ENCODE peak calls at places on chromosomes 1 and 21, in six cellular contexts. O is cardiac fibroblast, K is DMS79 treated with DMSO at 0.1 percent for 48 hours, H is GM04504, M is B cell, I is kidney tubule cell. Z is an unnamed sample.

GRCh38 chr1:20485527-20486456 is at the start of gene CAMK2N1:
- DNase-seq in K (peak), O (peak), H (no peak), I (peak), M (peak), Z (peak)

GRCh38 chr21:45256021-45256911 is 31.4 kb downstream of the POFUT2 start:
- DNase-seq in H (no peak), K (no peak), O (no peak), M (peak), I (no peak), Z (no peak)

GRCh38 chr1:23149110-23149509 is 19.5 kb downstream of the LUZP1 start:
- DNase-seq in M (no peak), O (peak), H (no peak), K (no peak), I (peak), Z (peak)

GRCh38 chr1:67162954-67163353 is 3.3 kb upstream of the IL23R start:
- DNase-seq in K (no peak), M (no peak), O (no peak), I (peak), H (no peak), Z (peak)

GRCh38 chr1:201363455-201363854 is 14.0 kb downstream of the TNNT2 start:
- DNase-seq in M (no peak), I (no peak), H (no peak), K (no peak), O (no peak), Z (no peak)

GRCh38 chr1:240337795-240338194 is 246.1 kb downstream of the FMN2 start:
- DNase-seq in K (peak), I (no peak), M (no peak), O (peak), H (peak), Z (no peak)

GRCh38 chr21:33948096-33948950 is 32.7 kb upstream of the ATP5PO start:
- DNase-seq in O (peak), K (peak), I (peak), H (no peak), M (no peak), Z (peak)

GRCh38 chr1:3944621-3944914 is 44.5 kb upstream of the C1orf174 start:
- DNase-seq in I (no peak), K (no peak), M (no peak), O (no peak), H (no peak), Z (no peak)

GRCh38 chr1:201493757-201494617 is 12.9 kb downstream of the CSRP1 start:
- DNase-seq in K (no peak), I (no peak), H (no peak), M (no peak), O (peak), Z (no peak)

GRCh38 chr1:243568793-243569192 is 281.2 kb downstream of the AKT3 start:
- DNase-seq in O (no peak), K (no peak), I (no peak), M (no peak), H (no peak), Z (no peak)

GRCh38 chr1:25661043-25661807 is 44.6 kb downstream of the MAN1C1 start:
- DNase-seq in H (no peak), M (no peak), O (peak), I (peak), K (no peak), Z (no peak)

GRCh38 chr1:110056776-110057175 is 13.7 kb downstream of the ALX3 start:
- DNase-seq in I (peak), H (peak), M (no peak), O (peak), K (no peak), Z (no peak)

GRCh38 chr1:22319608-22320007 is 132.0 kb upstream of the ZBTB40 start:
- DNase-seq in M (no peak), H (no peak), I (peak), K (no peak), O (no peak), Z (no peak)

GRCh38 chr1:21604208-21604957 is 64.8 kb downstream of the RAP1GAP start:
- DNase-seq in M (no peak), O (no peak), I (peak), K (no peak), H (no peak), Z (peak)

GRCh38 chr1:158818991-158819405 is 12.2 kb upstream of the MNDA start:
- DNase-seq in I (no peak), H (no peak), M (no peak), K (no peak), O (peak), Z (no peak)

GRCh38 chr1:81682490-81682889 is 118.2 kb upstream of the ADGRL2 start:
- DNase-seq in K (no peak), O (peak), H (no peak), I (peak), M (no peak), Z (no peak)

GRCh38 chr1:223712184-223712855 is at the start of gene CAPN2:
- DNase-seq in M (peak), O (peak), K (peak), H (peak), I (peak), Z (peak)

GRCh38 chr1:2476066-2476999 is at the start of gene PLCH2:
- DNase-seq in M (no peak), I (no peak), K (no peak), H (no peak), O (no peak), Z (no peak)

GRCh38 chr1:24793762-24794161 is 48.5 kb downstream of the CLIC4 start:
- DNase-seq in K (no peak), O (peak), I (peak), M (no peak), H (peak), Z (no peak)

GRCh38 chr1:171833091-171833822 is 8.0 kb upstream of the DNM3 start:
- DNase-seq in H (no peak), M (no peak), I (peak), O (no peak), K (no peak), Z (no peak)

GRCh38 chr1:224641030-224641429 is 24.9 kb downstream of the CNIH3 start:
- DNase-seq in M (no peak), K (no peak), H (no peak), O (no peak), I (no peak), Z (no peak)

GRCh38 chr1:159821171-159821867 is 5.4 kb upstream of the SLAMF8 start:
- DNase-seq in H (no peak), M (no peak), I (no peak), O (peak), K (peak), Z (peak)

GRCh38 chr1:8078176-8078671 is 52.1 kb upstream of the ERRFI1 start:
- DNase-seq in M (no peak), O (peak), K (peak), H (no peak), I (peak), Z (peak)

GRCh38 chr1:85447000-85447943 is 17.7 kb downstream of the DDAH1 start:
- DNase-seq in K (no peak), O (peak), H (no peak), I (no peak), M (no peak), Z (no peak)

GRCh38 chr1:199243423-199244061 is 604.7 kb downstream of the PTPRC start:
- DNase-seq in K (no peak), O (peak), M (peak), H (peak), I (peak), Z (peak)

GRCh38 chr21:32929633-32930038 is 96.1 kb upstream of the OLIG2 start:
- DNase-seq in K (no peak), H (no peak), M (no peak), O (no peak), I (no peak), Z (no peak)

GRCh38 chr1:101394041-101394440 is 157.2 kb downstream of the S1PR1 start:
- DNase-seq in H (no peak), O (no peak), K (no peak), I (no peak), M (no peak), Z (no peak)

GRCh38 chr1:177858222-177858894 is 111.5 kb downstream of the SEC16B start:
- DNase-seq in M (no peak), O (peak), K (peak), H (peak), I (no peak), Z (no peak)

GRCh38 chr1:43472087-43472462 is 18.3 kb upstream of the HYI start:
- DNase-seq in K (no peak), M (no peak), O (no peak), H (no peak), I (no peak), Z (no peak)

GRCh38 chr1:14494931-14495330 is 103.6 kb upstream of the KAZN start:
- DNase-seq in H (no peak), M (no peak), I (peak), O (no peak), K (no peak), Z (no peak)

GRCh38 chr1:108913105-108913948 is 36.5 kb downstream of the GPSM2 start:
- DNase-seq in H (no peak), M (no peak), K (no peak), O (peak), I (no peak), Z (no peak)

GRCh38 chr1:60245371-60245770 is 171.8 kb upstream of the C1orf87 start:
- DNase-seq in O (peak), I (no peak), H (no peak), M (no peak), K (no peak), Z (no peak)

GRCh38 chr1:214664656-214665433 is 61.9 kb downstream of the CENPF start:
- DNase-seq in H (no peak), K (no peak), M (no peak), I (no peak), O (no peak), Z (no peak)